ENCODE peak calls at places on chromosome 22, in four cellular contexts. One of them, this sample, is unnamed.

GRCh38 chr22:24751518-24751917 is 23.0 kb downstream of the PIWIL3 start:
- DNase-seq in activated T-helper 1 cell treated with anti-CD3 and anti-CD28 coated beads, Interleukin-12 subunit alpha, Interleukin-12 subunit beta, Interleukin-2, Interleukin-4 antibody, amounts not matched to agents 30 ng/mL and 10 ng/mL and 1 ng/mL, durations not matched to agents 14 hours and 24 hours and 36 hours: no peak
- DNase-seq in psoas muscle: no peak
- DNase-seq in ovary: no peak
- DNase-seq in this sample: no peak

GRCh38 chr22:45251828-45252227 is 11.1 kb upstream of the KIAA0930 start:
- DNase-seq in activated T-helper 1 cell treated with anti-CD3 and anti-CD28 coated beads, Interleukin-12 subunit alpha, Interleukin-12 subunit beta, Interleukin-2, Interleukin-4 antibody, amounts not matched to agents 30 ng/mL and 10 ng/mL and 1 ng/mL, durations not matched to agents 14 hours and 24 hours and 36 hours: no peak
- DNase-seq in psoas muscle: no peak
- DNase-seq in ovary: no peak
- DNase-seq in this sample: no peak

GRCh38 chr22:17780116-17780740 is 6.0 kb upstream of the BID start:
- DNase-seq in activated T-helper 1 cell treated with anti-CD3 and anti-CD28 coated beads, Interleukin-12 subunit alpha, Interleukin-12 subunit beta, Interleukin-2, Interleukin-4 antibody, amounts not matched to agents 30 ng/mL and 10 ng/mL and 1 ng/mL, durations not matched to agents 14 hours and 24 hours and 36 hours: no peak
- DNase-seq in psoas muscle: no peak
- DNase-seq in ovary: no peak
- DNase-seq in this sample: no peak

GRCh38 chr22:41656515-41656914 is 32.2 kb downstream of the SNU13 start:
- DNase-seq in activated T-helper 1 cell treated with anti-CD3 and anti-CD28 coated beads, Interleukin-12 subunit alpha, Interleukin-12 subunit beta, Interleukin-2, Interleukin-4 antibody, amounts not matched to agents 30 ng/mL and 10 ng/mL and 1 ng/mL, durations not matched to agents 14 hours and 24 hours and 36 hours: no peak
- DNase-seq in psoas muscle: no peak
- DNase-seq in ovary: no peak
- DNase-seq in this sample: no peak

GRCh38 chr22:25404556-25404922 is 159.9 kb upstream of the GRK3 start:
- DNase-seq in activated T-helper 1 cell treated with anti-CD3 and anti-CD28 coated beads, Interleukin-12 subunit alpha, Interleukin-12 subunit beta, Interleukin-2, Interleukin-4 antibody, amounts not matched to agents 30 ng/mL and 10 ng/mL and 1 ng/mL, durations not matched to agents 14 hours and 24 hours and 36 hours: no peak
- DNase-seq in psoas muscle: peak; percentile 30
- DNase-seq in ovary: peak; percentile 51
- DNase-seq in this sample: no peak

GRCh38 chr22:26398741-26399153 is 30.3 kb upstream of the ASPHD2 start:
- DNase-seq in activated T-helper 1 cell treated with anti-CD3 and anti-CD28 coated beads, Interleukin-12 subunit alpha, Interleukin-12 subunit beta, Interleukin-2, Interleukin-4 antibody, amounts not matched to agents 30 ng/mL and 10 ng/mL and 1 ng/mL, durations not matched to agents 14 hours and 24 hours and 36 hours: peak; percentile 29
- DNase-seq in psoas muscle: peak; percentile 48
- DNase-seq in ovary: peak; percentile 37
- DNase-seq in this sample: peak; percentile 19

GRCh38 chr22:20011123-20011992 is 5.3 kb downstream of the ARVCF start:
- DNase-seq in activated T-helper 1 cell treated with anti-CD3 and anti-CD28 coated beads, Interleukin-12 subunit alpha, Interleukin-12 subunit beta, Interleukin-2, Interleukin-4 antibody, amounts not matched to agents 30 ng/mL and 10 ng/mL and 1 ng/mL, durations not matched to agents 14 hours and 24 hours and 36 hours: no peak
- DNase-seq in psoas muscle: no peak
- DNase-seq in ovary: no peak
- DNase-seq in this sample: no peak

GRCh38 chr22:42895087-42895486 is 38.0 kb upstream of the ARFGAP3 start:
- DNase-seq in activated T-helper 1 cell treated with anti-CD3 and anti-CD28 coated beads, Interleukin-12 subunit alpha, Interleukin-12 subunit beta, Interleukin-2, Interleukin-4 antibody, amounts not matched to agents 30 ng/mL and 10 ng/mL and 1 ng/mL, durations not matched to agents 14 hours and 24 hours and 36 hours: peak; percentile 17
- DNase-seq in psoas muscle: no peak
- DNase-seq in ovary: no peak
- DNase-seq in this sample: no peak

GRCh38 chr22:45129703-45130524 is 33.8 kb upstream of the NUP50 start:
- DNase-seq in activated T-helper 1 cell treated with anti-CD3 and anti-CD28 coated beads, Interleukin-12 subunit alpha, Interleukin-12 subunit beta, Interleukin-2, Interleukin-4 antibody, amounts not matched to agents 30 ng/mL and 10 ng/mL and 1 ng/mL, durations not matched to agents 14 hours and 24 hours and 36 hours: peak; percentile 21
- DNase-seq in psoas muscle: no peak
- DNase-seq in ovary: no peak
- DNase-seq in this sample: no peak

GRCh38 chr22:42202669-42203068 is 67.8 kb downstream of the TCF20 start:
- DNase-seq in activated T-helper 1 cell treated with anti-CD3 and anti-CD28 coated beads, Interleukin-12 subunit alpha, Interleukin-12 subunit beta, Interleukin-2, Interleukin-4 antibody, amounts not matched to agents 30 ng/mL and 10 ng/mL and 1 ng/mL, durations not matched to agents 14 hours and 24 hours and 36 hours: peak; percentile 48
- DNase-seq in psoas muscle: no peak
- DNase-seq in ovary: no peak
- DNase-seq in this sample: peak; percentile 44

GRCh38 chr22:27065259-27065658 is 407.9 kb downstream of the MIAT start:
- DNase-seq in activated T-helper 1 cell treated with anti-CD3 and anti-CD28 coated beads, Interleukin-12 subunit alpha, Interleukin-12 subunit beta, Interleukin-2, Interleukin-4 antibody, amounts not matched to agents 30 ng/mL and 10 ng/mL and 1 ng/mL, durations not matched to agents 14 hours and 24 hours and 36 hours: no peak
- DNase-seq in psoas muscle: no peak
- DNase-seq in ovary: no peak
- DNase-seq in this sample: no peak

GRCh38 chr22:28647216-28647615 is 32.4 kb downstream of the TTC28 start:
- DNase-seq in activated T-helper 1 cell treated with anti-CD3 and anti-CD28 coated beads, Interleukin-12 subunit alpha, Interleukin-12 subunit beta, Interleukin-2, Interleukin-4 antibody, amounts not matched to agents 30 ng/mL and 10 ng/mL and 1 ng/mL, durations not matched to agents 14 hours and 24 hours and 36 hours: no peak
- DNase-seq in psoas muscle: no peak
- DNase-seq in ovary: no peak
- DNase-seq in this sample: no peak

GRCh38 chr22:49535126-49535525 is 292.5 kb downstream of the BRD1 start:
- DNase-seq in activated T-helper 1 cell treated with anti-CD3 and anti-CD28 coated beads, Interleukin-12 subunit alpha, Interleukin-12 subunit beta, Interleukin-2, Interleukin-4 antibody, amounts not matched to agents 30 ng/mL and 10 ng/mL and 1 ng/mL, durations not matched to agents 14 hours and 24 hours and 36 hours: no peak
- DNase-seq in psoas muscle: no peak
- DNase-seq in ovary: peak; percentile 7
- DNase-seq in this sample: no peak

GRCh38 chr22:31882971-31883370 is 61.4 kb upstream of the YWHAH start:
- DNase-seq in activated T-helper 1 cell treated with anti-CD3 and anti-CD28 coated beads, Interleukin-12 subunit alpha, Interleukin-12 subunit beta, Interleukin-2, Interleukin-4 antibody, amounts not matched to agents 30 ng/mL and 10 ng/mL and 1 ng/mL, durations not matched to agents 14 hours and 24 hours and 36 hours: no peak
- DNase-seq in psoas muscle: no peak
- DNase-seq in ovary: no peak
- DNase-seq in this sample: no peak

GRCh38 chr22:45918455-45919370 is 58.2 kb downstream of the WNT7B start:
- DNase-seq in activated T-helper 1 cell treated with anti-CD3 and anti-CD28 coated beads, Interleukin-12 subunit alpha, Interleukin-12 subunit beta, Interleukin-2, Interleukin-4 antibody, amounts not matched to agents 30 ng/mL and 10 ng/mL and 1 ng/mL, durations not matched to agents 14 hours and 24 hours and 36 hours: no peak
- DNase-seq in psoas muscle: no peak
- DNase-seq in ovary: no peak
- DNase-seq in this sample: no peak

GRCh38 chr22:28279888-28280287 is 360.8 kb upstream of the PITPNB start:
- DNase-seq in activated T-helper 1 cell treated with anti-CD3 and anti-CD28 coated beads, Interleukin-12 subunit alpha, Interleukin-12 subunit beta, Interleukin-2, Interleukin-4 antibody, amounts not matched to agents 30 ng/mL and 10 ng/mL and 1 ng/mL, durations not matched to agents 14 hours and 24 hours and 36 hours: no peak
- DNase-seq in psoas muscle: no peak
- DNase-seq in ovary: no peak
- DNase-seq in this sample: no peak

GRCh38 chr22:24565077-24565476 is 9.3 kb downstream of the SNRPD3 start:
- DNase-seq in activated T-helper 1 cell treated with anti-CD3 and anti-CD28 coated beads, Interleukin-12 subunit alpha, Interleukin-12 subunit beta, Interleukin-2, Interleukin-4 antibody, amounts not matched to agents 30 ng/mL and 10 ng/mL and 1 ng/mL, durations not matched to agents 14 hours and 24 hours and 36 hours: no peak
- DNase-seq in psoas muscle: no peak
- DNase-seq in ovary: no peak
- DNase-seq in this sample: no peak

GRCh38 chr22:26548303-26548702 is 36.0 kb upstream of the TFIP11 start:
- DNase-seq in activated T-helper 1 cell treated with anti-CD3 and anti-CD28 coated beads, Interleukin-12 subunit alpha, Interleukin-12 subunit beta, Interleukin-2, Interleukin-4 antibody, amounts not matched to agents 30 ng/mL and 10 ng/mL and 1 ng/mL, durations not matched to agents 14 hours and 24 hours and 36 hours: no peak
- DNase-seq in psoas muscle: no peak
- DNase-seq in ovary: no peak
- DNase-seq in this sample: no peak

GRCh38 chr22:45112136-45112879 is 51.4 kb upstream of the NUP50 start:
- DNase-seq in activated T-helper 1 cell treated with anti-CD3 and anti-CD28 coated beads, Interleukin-12 subunit alpha, Interleukin-12 subunit beta, Interleukin-2, Interleukin-4 antibody, amounts not matched to agents 30 ng/mL and 10 ng/mL and 1 ng/mL, durations not matched to agents 14 hours and 24 hours and 36 hours: no peak
- DNase-seq in psoas muscle: peak; percentile 33
- DNase-seq in ovary: no peak
- DNase-seq in this sample: no peak

GRCh38 chr22:41934284-41935014 is 7.8 kb upstream of the TNFRSF13C start:
- DNase-seq in activated T-helper 1 cell treated with anti-CD3 and anti-CD28 coated beads, Interleukin-12 subunit alpha, Interleukin-12 subunit beta, Interleukin-2, Interleukin-4 antibody, amounts not matched to agents 30 ng/mL and 10 ng/mL and 1 ng/mL, durations not matched to agents 14 hours and 24 hours and 36 hours: no peak
- DNase-seq in psoas muscle: no peak
- DNase-seq in ovary: no peak
- DNase-seq in this sample: no peak

GRCh38 chr22:46036558-46037408 is 59.8 kb upstream of the WNT7B start:
- DNase-seq in activated T-helper 1 cell treated with anti-CD3 and anti-CD28 coated beads, Interleukin-12 subunit alpha, Interleukin-12 subunit beta, Interleukin-2, Interleukin-4 antibody, amounts not matched to agents 30 ng/mL and 10 ng/mL and 1 ng/mL, durations not matched to agents 14 hours and 24 hours and 36 hours: peak; percentile 36
- DNase-seq in psoas muscle: no peak
- DNase-seq in ovary: peak; percentile 49
- DNase-seq in this sample: no peak

GRCh38 chr22:44931077-44931540 is 78.7 kb downstream of the PHF21B start:
- DNase-seq in activated T-helper 1 cell treated with anti-CD3 and anti-CD28 coated beads, Interleukin-12 subunit alpha, Interleukin-12 subunit beta, Interleukin-2, Interleukin-4 antibody, amounts not matched to agents 30 ng/mL and 10 ng/mL and 1 ng/mL, durations not matched to agents 14 hours and 24 hours and 36 hours: no peak
- DNase-seq in psoas muscle: peak; percentile 29
- DNase-seq in ovary: peak; percentile 91
- DNase-seq in this sample: no peak

GRCh38 chr22:38416621-38417251 is 38.3 kb downstream of the KCNJ4 start:
- DNase-seq in activated T-helper 1 cell treated with anti-CD3 and anti-CD28 coated beads, Interleukin-12 subunit alpha, Interleukin-12 subunit beta, Interleukin-2, Interleukin-4 antibody, amounts not matched to agents 30 ng/mL and 10 ng/mL and 1 ng/mL, durations not matched to agents 14 hours and 24 hours and 36 hours: no peak
- DNase-seq in psoas muscle: no peak
- DNase-seq in ovary: peak; percentile 22
- DNase-seq in this sample: no peak

GRCh38 chr22:26777402-26777801 is 120.0 kb downstream of the MIAT start:
- DNase-seq in activated T-helper 1 cell treated with anti-CD3 and anti-CD28 coated beads, Interleukin-12 subunit alpha, Interleukin-12 subunit beta, Interleukin-2, Interleukin-4 antibody, amounts not matched to agents 30 ng/mL and 10 ng/mL and 1 ng/mL, durations not matched to agents 14 hours and 24 hours and 36 hours: no peak
- DNase-seq in psoas muscle: no peak
- DNase-seq in ovary: no peak
- DNase-seq in this sample: no peak

GRCh38 chr22:21444701-21445436 is 22.3 kb upstream of the TMEM191C start:
- DNase-seq in activated T-helper 1 cell treated with anti-CD3 and anti-CD28 coated beads, Interleukin-12 subunit alpha, Interleukin-12 subunit beta, Interleukin-2, Interleukin-4 antibody, amounts not matched to agents 30 ng/mL and 10 ng/mL and 1 ng/mL, durations not matched to agents 14 hours and 24 hours and 36 hours: no peak
- DNase-seq in psoas muscle: peak; percentile 7
- DNase-seq in ovary: peak; percentile 26
- DNase-seq in this sample: no peak

This sample was measured in T-helper 9 cell.